ENCODE peak calls at places on chromosomes 11 and 22, in eight cellular contexts. P is HepG2; R is esophagus squamous epithelium; Q is CD8-positive, alpha-beta T cell; G is IMR-90; J is sigmoid colon; H is tibial nerve; M is AG04449. K is an unnamed sample.
A peak's percentile ranks its signal among the peaks of the same experiment; 100 is the strongest.

GRCh38 chr11:4191031-4191571 is 96.5 kb downstream of the RRM1 start:
- DNase-seq in J (peak; percentile 76), P (no peak), M (no peak), R (no peak), H (no peak), Q (no peak), G (no peak), K (no peak)

GRCh38 chr11:46659908-46660307 is 40.5 kb downstream of the ARHGAP1 start:
- DNase-seq in R (no peak), G (peak; percentile 84), Q (no peak), M (peak; percentile 70), J (peak; percentile 55), H (peak; percentile 69), P (no peak), K (no peak)

GRCh38 chr11:43942651-43943356 is 367 bp downstream of the C11orf96 start:
- DNase-seq in G (peak; percentile 33), Q (no peak), M (no peak), J (peak; percentile 78), H (no peak), R (no peak), P (no peak), K (peak; percentile 51)

GRCh38 chr11:72225411-72225951 is 914 bp downstream of the INPPL1 start:
- DNase-seq in Q (no peak), R (no peak), P (no peak), G (no peak), M (no peak), J (peak; percentile 64), H (no peak), K (no peak)

GRCh38 chr11:119365071-119365591 is 16.4 kb downstream of the USP2 start:
- DNase-seq in G (peak; percentile 56), Q (no peak), J (no peak), R (no peak), H (no peak), P (no peak), M (no peak), K (no peak)

GRCh38 chr11:12066056-12066798 is 44.2 kb upstream of the MICAL2 start:
- DNase-seq in J (peak; percentile 72), H (no peak), Q (no peak), M (peak; percentile 95), R (no peak), G (peak; percentile 98), P (peak; percentile 94), K (no peak)

GRCh38 chr22:35900483-35901168 is 128.0 kb downstream of the RBFOX2 start:
- DNase-seq in R (no peak), G (peak; percentile 81), Q (no peak), H (no peak), J (no peak), M (no peak), P (no peak), K (no peak)

GRCh38 chr11:108873938-108874337 is 209.1 kb downstream of the DDX10 start:
- DNase-seq in Q (no peak), R (no peak), J (no peak), P (no peak), H (no peak), M (no peak), G (no peak), K (no peak)

GRCh38 chr11:12434255-12434654 is 56.9 kb downstream of the PARVA start:
- DNase-seq in R (no peak), P (no peak), Q (no peak), M (no peak), H (no peak), J (peak; percentile 73), G (peak; percentile 56), K (no peak)

GRCh38 chr22:39396797-39397195 is 2.8 kb upstream of the TAB1 start:
- DNase-seq in R (no peak), M (no peak), Q (no peak), J (no peak), P (no peak), G (no peak), H (no peak), K (no peak)

GRCh38 chr11:120912504-120912903 is 111.4 kb upstream of the TBCEL start:
- DNase-seq in R (no peak), P (peak; percentile 36), M (peak; percentile 21), Q (no peak), G (peak; percentile 57), J (no peak), H (no peak), K (no peak)

GRCh38 chr22:22820626-22821025 is 67.0 kb upstream of the IGLL5 start:
- DNase-seq in H (no peak), M (no peak), R (no peak), Q (peak; percentile 52), P (no peak), G (no peak), J (no peak), K (no peak)

GRCh38 chr22:44723801-44724200 is 21.8 kb downstream of the PRR5 start:
- DNase-seq in M (no peak), J (no peak), G (peak; percentile 49), P (peak; percentile 34), Q (no peak), H (no peak), R (no peak), K (no peak)

GRCh38 chr11:47552581-47553416 is at the start of gene CELF1:
- DNase-seq in H (peak; percentile 82), M (no peak), P (peak; percentile 77), G (peak; percentile 83), R (peak; percentile 54), Q (peak; percentile 88), J (peak; percentile 95), K (peak; percentile 93)

GRCh38 chr11:111761056-111761455 is 5.1 kb downstream of the PPP2R1B start:
- DNase-seq in M (no peak), Q (no peak), R (no peak), P (no peak), J (no peak), H (no peak), G (no peak), K (no peak)

GRCh38 chr11:3205261-3206127 is 13.1 kb downstream of the MRGPRG start:
- DNase-seq in P (no peak), Q (no peak), G (no peak), R (no peak), M (no peak), H (no peak), J (no peak), K (no peak)

GRCh38 chr11:76610871-76611475 is 59.6 kb downstream of the LRRC32 start:
- DNase-seq in H (no peak), M (no peak), Q (no peak), R (no peak), G (no peak), P (no peak), J (peak; percentile 66), K (peak; percentile 33)

GRCh38 chr22:34105461-34106062 is 185.3 kb upstream of the LARGE1 start:
- DNase-seq in J (peak; percentile 76), P (peak; percentile 31), M (no peak), G (no peak), Q (no peak), R (no peak), H (peak; percentile 56), K (peak; percentile 83)

GRCh38 chr11:58787903-58788302 is 56.2 kb upstream of the GLYAT start:
- DNase-seq in M (no peak), P (no peak), H (no peak), Q (no peak), J (no peak), R (no peak), G (peak; percentile 41), K (no peak)

GRCh38 chr22:46110215-46110614 is 40.1 kb upstream of the PPARA start:
- DNase-seq in R (no peak), H (no peak), P (no peak), J (peak; percentile 82), M (no peak), Q (no peak), G (peak; percentile 34), K (no peak)

GRCh38 chr22:19877626-19878339 is 23.1 kb upstream of the GNB1L start:
- DNase-seq in G (peak; percentile 58), H (no peak), P (no peak), M (peak; percentile 36), J (peak; percentile 56), Q (no peak), R (no peak), K (no peak)

GRCh38 chr11:742571-743201 is 4.6 kb upstream of the TALDO1 start:
- DNase-seq in M (no peak), J (no peak), G (no peak), Q (no peak), R (no peak), H (no peak), P (no peak), K (no peak)

GRCh38 chr11:736431-736830 is 10.8 kb upstream of the TALDO1 start:
- DNase-seq in G (no peak), J (no peak), P (no peak), M (no peak), H (no peak), Q (no peak), R (no peak), K (no peak)

GRCh38 chr11:742156-742546 is 5.1 kb upstream of the TALDO1 start:
- DNase-seq in R (no peak), M (no peak), Q (no peak), J (no peak), G (no peak), P (no peak), H (no peak), K (no peak)

GRCh38 chr11:733072-733471 is 14.2 kb upstream of the TALDO1 start:
- DNase-seq in P (no peak), J (no peak), R (no peak), Q (no peak), M (no peak), H (no peak), G (no peak), K (no peak)

GRCh38 chr11:737366-737765 is 9.9 kb upstream of the TALDO1 start:
- DNase-seq in H (no peak), J (no peak), R (no peak), M (no peak), P (no peak), Q (no peak), G (no peak), K (no peak)
- TF ChIP-seq CTCF in H (no peak), J (no peak), R (no peak), M (no peak), P (no peak), Q (no peak), G (no peak), K (no peak)

GRCh38 chr22:42654696-42655095 is 5.5 kb upstream of the CYB5R3 start:
- DNase-seq in R (no peak), Q (no peak), G (no peak), P (no peak), M (no peak), H (no peak), J (no peak), K (no peak)
- TF ChIP-seq CTCF in R (no peak), Q (no peak), G (no peak), P (no peak), M (no peak), H (no peak), J (no peak), K (no peak)

DNA sequence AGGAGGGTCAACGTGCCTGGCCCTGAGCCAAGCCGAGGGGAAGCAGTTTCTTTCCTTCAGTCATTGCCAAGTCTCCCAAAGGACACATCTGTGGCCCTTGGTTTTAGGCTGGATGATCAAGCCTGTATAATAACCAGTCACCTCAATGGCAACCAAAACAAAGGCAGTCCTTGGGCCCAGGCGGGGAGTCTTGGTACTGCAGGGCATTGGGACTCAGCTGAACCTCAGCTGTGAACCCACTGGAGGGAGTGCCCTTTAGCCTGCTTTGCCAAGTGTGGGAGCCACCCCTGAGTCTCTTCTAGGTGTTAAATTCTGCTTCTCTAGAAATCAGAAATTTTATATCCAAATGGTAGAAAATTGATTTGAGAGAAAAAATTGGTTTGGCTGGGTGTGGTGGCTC is 36.9 kb downstream of the CPT1A start:
- DNase-seq in H (no peak), P (no peak), M (no peak), Q (no peak), G (no peak), J (no peak), R (no peak), K (no peak)
- TF ChIP-seq CTCF in H (no peak), P (no peak), M (no peak), Q (no peak), G (no peak), J (no peak), R (no peak), K (no peak)

GRCh38 chr11:107683807-107684206 is 28.0 kb downstream of the SLN start:
- DNase-seq in M (no peak), R (no peak), J (no peak), G (no peak), H (no peak), Q (no peak), P (no peak), K (no peak)
- TF ChIP-seq CTCF in M (peak; percentile 27), R (no peak), J (no peak), G (peak; percentile 21), H (no peak), Q (no peak), P (no peak), K (peak; percentile 41)